ENCODE peak calls at places on chromosomes 12 and 14, in ten cellular contexts. One of them, this sample, is unnamed.

GRCh38 chr14:97603201-97603600 is 806.0 kb downstream of the VRK1 start:
- DNase-seq in heart left ventricle: no peak
- DNase-seq in mesendoderm: no peak
- DNase-seq in GM23338: no peak
- DNase-seq in astrocyte: no peak
- DNase-seq in iPS DF 6.9: no peak
- DNase-seq in OCI-LY7: no peak
- DNase-seq in neuronal stem cell: no peak
- DNase-seq in uterus: no peak
- DNase-seq in right atrium auricular region: no peak
- DNase-seq in this sample: no peak

GRCh38 chr12:57832966-57833365 is 13.6 kb downstream of the CTDSP2 start:
- DNase-seq in heart left ventricle: no peak
- DNase-seq in mesendoderm: peak; percentile 58
- DNase-seq in GM23338: peak; percentile 22
- DNase-seq in astrocyte: no peak
- DNase-seq in iPS DF 6.9: no peak
- DNase-seq in OCI-LY7: no peak
- DNase-seq in neuronal stem cell: no peak
- DNase-seq in uterus: no peak
- DNase-seq in right atrium auricular region: no peak
- DNase-seq in this sample: no peak

GRCh38 chr14:66405158-66405557 is 81.0 kb upstream of the CCDC196 start:
- DNase-seq in heart left ventricle: no peak
- DNase-seq in mesendoderm: peak; percentile 78
- DNase-seq in GM23338: peak; percentile 12
- DNase-seq in astrocyte: peak; percentile 33
- DNase-seq in iPS DF 6.9: no peak
- DNase-seq in OCI-LY7: no peak
- DNase-seq in neuronal stem cell: no peak
- DNase-seq in uterus: no peak
- DNase-seq in right atrium auricular region: no peak
- DNase-seq in this sample: no peak

GRCh38 chr14:95515523-95516517 is 630 bp downstream of the SYNE3 start:
- DNase-seq in heart left ventricle: peak; percentile 78
- DNase-seq in mesendoderm: peak; percentile 79
- DNase-seq in GM23338: peak; percentile 78
- DNase-seq in astrocyte: peak; percentile 27
- DNase-seq in iPS DF 6.9: no peak
- DNase-seq in OCI-LY7: peak; percentile 88
- DNase-seq in neuronal stem cell: peak; percentile 44
- DNase-seq in uterus: no peak
- DNase-seq in right atrium auricular region: no peak
- DNase-seq in this sample: peak; percentile 87

GRCh38 chr12:66594688-66595087 is 84.2 kb downstream of the GRIP1 start:
- DNase-seq in heart left ventricle: no peak
- DNase-seq in mesendoderm: no peak
- DNase-seq in GM23338: no peak
- DNase-seq in astrocyte: peak; percentile 16
- DNase-seq in iPS DF 6.9: no peak
- DNase-seq in OCI-LY7: no peak
- DNase-seq in neuronal stem cell: no peak
- DNase-seq in uterus: no peak
- DNase-seq in right atrium auricular region: no peak
- DNase-seq in this sample: no peak

GRCh38 chr14:50875359-50876090 is 3.7 kb downstream of the ABHD12B start:
- DNase-seq in heart left ventricle: no peak
- DNase-seq in mesendoderm: no peak
- DNase-seq in GM23338: no peak
- DNase-seq in astrocyte: peak; percentile 32
- DNase-seq in iPS DF 6.9: no peak
- DNase-seq in OCI-LY7: peak; percentile 96
- DNase-seq in neuronal stem cell: no peak
- DNase-seq in uterus: no peak
- DNase-seq in right atrium auricular region: no peak
- DNase-seq in this sample: no peak

GRCh38 chr14:37865719-37866549 is 270.5 kb downstream of the TTC6 start:
- DNase-seq in heart left ventricle: no peak
- DNase-seq in mesendoderm: no peak
- DNase-seq in GM23338: no peak
- DNase-seq in astrocyte: peak; percentile 9
- DNase-seq in iPS DF 6.9: no peak
- DNase-seq in OCI-LY7: no peak
- DNase-seq in neuronal stem cell: no peak
- DNase-seq in uterus: no peak
- DNase-seq in right atrium auricular region: no peak
- DNase-seq in this sample: no peak

GRCh38 chr14:91190853-91191252 is 53.7 kb downstream of the GPR68 start:
- DNase-seq in heart left ventricle: no peak
- DNase-seq in mesendoderm: no peak
- DNase-seq in GM23338: no peak
- DNase-seq in astrocyte: no peak
- DNase-seq in iPS DF 6.9: no peak
- DNase-seq in OCI-LY7: no peak
- DNase-seq in neuronal stem cell: no peak
- DNase-seq in uterus: no peak
- DNase-seq in right atrium auricular region: no peak
- DNase-seq in this sample: no peak

GRCh38 chr14:72966038-72966437 is 39.8 kb downstream of the DCAF4 start:
- DNase-seq in heart left ventricle: no peak
- DNase-seq in mesendoderm: no peak
- DNase-seq in GM23338: no peak
- DNase-seq in astrocyte: no peak
- DNase-seq in iPS DF 6.9: no peak
- DNase-seq in OCI-LY7: no peak
- DNase-seq in neuronal stem cell: no peak
- DNase-seq in uterus: no peak
- DNase-seq in right atrium auricular region: no peak
- DNase-seq in this sample: no peak

GRCh38 chr12:110683888-110684287 is 5.0 kb downstream of the HVCN1 start:
- DNase-seq in heart left ventricle: no peak
- DNase-seq in mesendoderm: no peak
- DNase-seq in GM23338: no peak
- DNase-seq in astrocyte: no peak
- DNase-seq in iPS DF 6.9: no peak
- DNase-seq in OCI-LY7: no peak
- DNase-seq in neuronal stem cell: no peak
- DNase-seq in uterus: no peak
- DNase-seq in right atrium auricular region: no peak
- DNase-seq in this sample: no peak
- H3K4me1 ChIP-seq in heart left ventricle: peaks cover 11% of the 10 kb centered on the region
- H3K4me1 ChIP-seq in mesendoderm: peaks cover 2% of the 10 kb centered on the region
- H3K4me1 ChIP-seq in GM23338: no peaks in the 10 kb centered on the region
- H3K4me1 ChIP-seq in astrocyte: no peaks in the 10 kb centered on the region
- H3K4me1 ChIP-seq in iPS DF 6.9: peaks cover 2% of the 10 kb centered on the region
- H3K4me1 ChIP-seq in OCI-LY7: peaks cover 35% of the 10 kb centered on the region
- H3K4me1 ChIP-seq in neuronal stem cell: no peaks in the 10 kb centered on the region
- H3K4me1 ChIP-seq in uterus: no peaks in the 10 kb centered on the region
- H3K4me1 ChIP-seq in right atrium auricular region: no peaks in the 10 kb centered on the region
- H3K4me1 ChIP-seq in this sample: peaks cover 11% of the 10 kb centered on the region

GRCh38 chr14:69685217-69685616 is 73.8 kb downstream of the SUSD6 start:
- DNase-seq in heart left ventricle: no peak
- DNase-seq in mesendoderm: no peak
- DNase-seq in GM23338: no peak
- DNase-seq in astrocyte: peak; percentile 51
- DNase-seq in iPS DF 6.9: no peak
- DNase-seq in OCI-LY7: no peak
- DNase-seq in neuronal stem cell: no peak
- DNase-seq in uterus: no peak
- DNase-seq in right atrium auricular region: no peak
- DNase-seq in this sample: no peak
- H3K4me1 ChIP-seq in heart left ventricle: peaks cover 79% of the 10 kb centered on the region
- H3K4me1 ChIP-seq in mesendoderm: no peaks in the 10 kb centered on the region
- H3K4me1 ChIP-seq in GM23338: no peaks in the 10 kb centered on the region
- H3K4me1 ChIP-seq in astrocyte: peaks cover 10% of the 10 kb centered on the region
- H3K4me1 ChIP-seq in iPS DF 6.9: peaks cover 1% of the 10 kb centered on the region
- H3K4me1 ChIP-seq in OCI-LY7: peaks cover 57% of the 10 kb centered on the region
- H3K4me1 ChIP-seq in neuronal stem cell: peaks cover 20% of the 10 kb centered on the region
- H3K4me1 ChIP-seq in uterus: peaks cover 6% of the 10 kb centered on the region
- H3K4me1 ChIP-seq in right atrium auricular region: no peaks in the 10 kb centered on the region
- H3K4me1 ChIP-seq in this sample: peaks cover 66% of the 10 kb centered on the region

DNA sequence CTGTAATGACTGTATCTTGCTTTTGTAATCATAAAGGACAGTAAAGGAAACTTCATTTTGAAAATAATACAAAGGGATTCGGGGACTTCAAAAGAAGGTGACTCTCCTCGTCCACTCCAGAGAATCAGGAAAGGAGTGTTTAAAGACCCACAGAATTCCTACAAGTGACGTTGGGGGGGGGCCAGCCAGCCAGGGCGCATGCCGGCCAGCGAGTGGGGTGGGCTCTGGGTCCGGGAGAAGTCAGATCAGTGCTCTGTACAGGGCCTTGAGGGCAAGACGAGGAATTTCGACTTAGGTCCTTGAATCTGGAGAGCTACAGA is 1.0 kb upstream of the CD9 start:
- DNase-seq in heart left ventricle: no peak
- DNase-seq in mesendoderm: no peak
- DNase-seq in GM23338: no peak
- DNase-seq in astrocyte: no peak
- DNase-seq in iPS DF 6.9: no peak
- DNase-seq in OCI-LY7: no peak
- DNase-seq in neuronal stem cell: no peak
- DNase-seq in uterus: no peak
- DNase-seq in right atrium auricular region: no peak
- DNase-seq in this sample: no peak
- H3K4me1 ChIP-seq in heart left ventricle: peaks cover 32% of the 10 kb centered on the region
- H3K4me1 ChIP-seq in mesendoderm: peaks cover 6% of the 10 kb centered on the region
- H3K4me1 ChIP-seq in GM23338: peaks cover 60% of the 10 kb centered on the region
- H3K4me1 ChIP-seq in astrocyte: peaks cover 21% of the 10 kb centered on the region
- H3K4me1 ChIP-seq in iPS DF 6.9: peaks cover 16% of the 10 kb centered on the region
- H3K4me1 ChIP-seq in OCI-LY7: peaks cover 7% of the 10 kb centered on the region
- H3K4me1 ChIP-seq in neuronal stem cell: peaks cover 29% of the 10 kb centered on the region
- H3K4me1 ChIP-seq in uterus: no peaks in the 10 kb centered on the region
- H3K4me1 ChIP-seq in right atrium auricular region: no peaks in the 10 kb centered on the region
- H3K4me1 ChIP-seq in this sample: peaks cover 62% of the 10 kb centered on the region

DNA sequence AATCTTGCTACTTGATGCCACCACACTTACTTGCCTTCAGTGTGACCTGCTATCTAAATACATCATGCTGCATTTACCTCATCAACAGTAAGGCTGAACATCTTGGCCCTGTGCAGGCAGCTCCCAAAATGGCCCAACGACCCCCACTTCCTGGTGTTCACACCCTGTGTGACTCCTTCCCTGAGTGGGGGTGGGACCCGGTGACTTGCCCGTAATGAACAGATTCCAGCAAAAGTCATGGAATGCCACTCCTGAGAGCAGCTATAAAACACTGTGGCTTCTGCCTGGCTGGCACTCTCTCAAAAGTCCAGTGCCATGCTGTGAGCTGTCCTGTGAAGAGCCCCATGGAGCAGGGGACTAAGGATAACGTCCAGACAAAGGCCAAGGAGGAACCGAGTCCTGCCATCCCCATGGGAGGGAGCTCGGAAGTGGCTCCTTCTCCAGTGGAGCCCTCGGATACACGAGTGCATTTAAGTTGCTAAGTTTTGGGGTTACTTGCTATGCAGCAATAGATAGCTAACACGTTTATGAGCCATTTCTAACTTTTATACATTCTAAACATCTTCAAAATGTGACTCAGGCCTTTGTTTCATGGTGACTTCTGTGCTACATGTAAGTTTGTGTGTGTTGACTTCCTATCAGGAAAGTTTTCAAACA is 33.0 kb downstream of the P2RX2 start:
- DNase-seq in heart left ventricle: no peak
- DNase-seq in mesendoderm: no peak
- DNase-seq in GM23338: no peak
- DNase-seq in astrocyte: no peak
- DNase-seq in iPS DF 6.9: no peak
- DNase-seq in OCI-LY7: no peak
- DNase-seq in neuronal stem cell: no peak
- DNase-seq in uterus: no peak
- DNase-seq in right atrium auricular region: no peak
- DNase-seq in this sample: no peak
- H3K4me1 ChIP-seq in heart left ventricle: no peaks in the 10 kb centered on the region
- H3K4me1 ChIP-seq in mesendoderm: no peaks in the 10 kb centered on the region
- H3K4me1 ChIP-seq in GM23338: no peaks in the 10 kb centered on the region
- H3K4me1 ChIP-seq in astrocyte: no peaks in the 10 kb centered on the region
- H3K4me1 ChIP-seq in iPS DF 6.9: no peaks in the 10 kb centered on the region
- H3K4me1 ChIP-seq in OCI-LY7: no peaks in the 10 kb centered on the region
- H3K4me1 ChIP-seq in neuronal stem cell: no peaks in the 10 kb centered on the region
- H3K4me1 ChIP-seq in uterus: no peaks in the 10 kb centered on the region
- H3K4me1 ChIP-seq in right atrium auricular region: no peaks in the 10 kb centered on the region
- H3K4me1 ChIP-seq in this sample: no peaks in the 10 kb centered on the region

This sample was measured in vagina.